ENCODE peak calls at places on chromosomes 16 and 17, in seven cellular contexts. One of them, this sample, is unnamed.

GRCh38 chr16:57810197-57811024 is 8.1 kb upstream of the KIFC3 start:
- DNase-seq in kidney: peak; percentile 95
- DNase-seq in endothelial cell: peak; percentile 57
- DNase-seq in neural progenitor cell: peak; percentile 47
- DNase-seq in SK-MEL-5: no peak
- DNase-seq in fibroblast of the conjunctiva: no peak
- DNase-seq in T-helper 9 cell: peak; percentile 65
- DNase-seq in this sample: peak; percentile 94

GRCh38 chr16:12494716-12495115 is 309.0 kb downstream of the CPPED1 start:
- DNase-seq in kidney: no peak
- DNase-seq in endothelial cell: no peak
- DNase-seq in neural progenitor cell: no peak
- DNase-seq in SK-MEL-5: no peak
- DNase-seq in fibroblast of the conjunctiva: no peak
- DNase-seq in T-helper 9 cell: no peak
- DNase-seq in this sample: peak; percentile 24

GRCh38 chr16:27346818-27347217 is 33.0 kb downstream of the IL4R start:
- DNase-seq in kidney: no peak
- DNase-seq in endothelial cell: no peak
- DNase-seq in neural progenitor cell: peak; percentile 11
- DNase-seq in SK-MEL-5: no peak
- DNase-seq in fibroblast of the conjunctiva: no peak
- DNase-seq in T-helper 9 cell: no peak
- DNase-seq in this sample: no peak

GRCh38 chr16:74107795-74108610 is 188.6 kb upstream of the PSMD7 start:
- DNase-seq in kidney: no peak
- DNase-seq in endothelial cell: peak; percentile 81
- DNase-seq in neural progenitor cell: peak; percentile 71
- DNase-seq in SK-MEL-5: peak; percentile 69
- DNase-seq in fibroblast of the conjunctiva: peak; percentile 6
- DNase-seq in T-helper 9 cell: no peak
- DNase-seq in this sample: no peak

GRCh38 chr17:42857389-42857788 is 6.4 kb downstream of the AOC3 start:
- DNase-seq in kidney: peak; percentile 27
- DNase-seq in endothelial cell: no peak
- DNase-seq in neural progenitor cell: peak; percentile 43
- DNase-seq in SK-MEL-5: no peak
- DNase-seq in fibroblast of the conjunctiva: no peak
- DNase-seq in T-helper 9 cell: no peak
- DNase-seq in this sample: peak; percentile 37

GRCh38 chr16:78553268-78554044 is 454.0 kb downstream of the WWOX start:
- DNase-seq in kidney: no peak
- DNase-seq in endothelial cell: no peak
- DNase-seq in neural progenitor cell: no peak
- DNase-seq in SK-MEL-5: no peak
- DNase-seq in fibroblast of the conjunctiva: no peak
- DNase-seq in T-helper 9 cell: no peak
- DNase-seq in this sample: no peak

GRCh38 chr16:24962747-24963146 is 52.4 kb downstream of the ARHGAP17 start:
- DNase-seq in kidney: no peak
- DNase-seq in endothelial cell: no peak
- DNase-seq in neural progenitor cell: no peak
- DNase-seq in SK-MEL-5: no peak
- DNase-seq in fibroblast of the conjunctiva: no peak
- DNase-seq in T-helper 9 cell: no peak
- DNase-seq in this sample: no peak

GRCh38 chr16:19879241-19879792 is 5.3 kb downstream of the GPRC5B start:
- DNase-seq in kidney: no peak
- DNase-seq in endothelial cell: no peak
- DNase-seq in neural progenitor cell: peak; percentile 60
- DNase-seq in SK-MEL-5: no peak
- DNase-seq in fibroblast of the conjunctiva: no peak
- DNase-seq in T-helper 9 cell: no peak
- DNase-seq in this sample: no peak

GRCh38 chr16:16083421-16084156 is 134.2 kb downstream of the ABCC1 start:
- DNase-seq in kidney: no peak
- DNase-seq in endothelial cell: no peak
- DNase-seq in neural progenitor cell: no peak
- DNase-seq in SK-MEL-5: no peak
- DNase-seq in fibroblast of the conjunctiva: no peak
- DNase-seq in T-helper 9 cell: no peak
- DNase-seq in this sample: no peak